ENCODE peak calls at places on chromosomes 1 and 21, in four cellular contexts. Z, S, L and J are unnamed samples.

GRCh38 chr1:83999316-83999819 is 436 bp upstream of the TTLL7 start:
- DNase-seq in Z (no peak), S (peak), L (peak), J (no peak)

GRCh38 chr1:79006564-79006963 is at the start of gene ADGRL4:
- DNase-seq in Z (no peak), S (peak), L (no peak), J (peak)

GRCh38 chr1:165381745-165382530 is 25.4 kb upstream of the LMX1A start:
- DNase-seq in Z (no peak), S (no peak), L (no peak), J (no peak)

GRCh38 chr1:210848474-210848873 is 285.5 kb downstream of the KCNH1 start:
- DNase-seq in Z (no peak), S (no peak), L (no peak), J (no peak)

GRCh38 chr1:2605754-2606003 is 19.1 kb downstream of the PRXL2B start:
- DNase-seq in Z (peak), S (no peak), L (no peak), J (no peak)

GRCh38 chr1:57591854-57592253 is 168.0 kb upstream of the DAB1 start:
- DNase-seq in Z (no peak), S (no peak), L (no peak), J (no peak)

GRCh38 chr21:16402752-16403151 is 673.0 kb downstream of the USP25 start:
- DNase-seq in Z (no peak), S (no peak), L (no peak), J (no peak)

GRCh38 chr1:3483801-3484444 is 29.5 kb downstream of the ARHGEF16 start:
- DNase-seq in Z (peak), S (peak), L (peak), J (peak)

GRCh38 chr1:41525891-41526587 is 41.6 kb upstream of the EDN2 start:
- DNase-seq in Z (no peak), S (no peak), L (no peak), J (no peak)

GRCh38 chr1:117173006-117173405 is 37.7 kb downstream of the VTCN1 start:
- DNase-seq in Z (no peak), S (no peak), L (no peak), J (no peak)

GRCh38 chr1:43008425-43009108 is 49.9 kb upstream of the SLC2A1 start:
- DNase-seq in Z (no peak), S (peak), L (no peak), J (peak)

GRCh38 chr1:44621841-44622286 is 52.4 kb downstream of the TMEM53 start:
- DNase-seq in Z (peak), S (no peak), L (no peak), J (no peak)

GRCh38 chr1:95323117-95323516 is 89.1 kb downstream of the RWDD3 start:
- DNase-seq in Z (no peak), S (no peak), L (no peak), J (no peak)

GRCh38 chr1:51622455-51622913 is 5.6 kb downstream of the OSBPL9 start:
- DNase-seq in Z (no peak), S (peak), L (peak), J (no peak)

GRCh38 chr1:190597361-190597760 is 119.7 kb upstream of the BRINP3 start:
- DNase-seq in Z (no peak), S (no peak), L (no peak), J (no peak)

GRCh38 chr21:44849616-44850130 is 23.8 kb downstream of the PTTG1IP start:
- DNase-seq in Z (no peak), S (no peak), L (no peak), J (no peak)

GRCh38 chr1:89578151-89578550 is 53.5 kb downstream of the LRRC8B start:
- DNase-seq in Z (no peak), S (no peak), L (no peak), J (no peak)

GRCh38 chr1:89104147-89104546 is 21.8 kb downstream of the GBP2 start:
- DNase-seq in Z (no peak), S (no peak), L (no peak), J (no peak)

GRCh38 chr1:183821309-183822080 is 16.6 kb downstream of the RGL1 start:
- DNase-seq in Z (no peak), S (no peak), L (no peak), J (no peak)

GRCh38 chr1:57796609-57797008 is 372.7 kb upstream of the DAB1 start:
- DNase-seq in Z (no peak), S (no peak), L (no peak), J (no peak)

GRCh38 chr1:99661780-99662179 is 15.9 kb downstream of the PALMD start:
- DNase-seq in Z (no peak), S (no peak), L (no peak), J (no peak)

GRCh38 chr1:227893696-227894305 is 53.9 kb downstream of the WNT9A start:
- DNase-seq in Z (no peak), S (no peak), L (no peak), J (no peak)

GRCh38 chr1:57797084-57797483 is 373.2 kb upstream of the DAB1 start:
- DNase-seq in Z (no peak), S (no peak), L (no peak), J (no peak)

GRCh38 chr1:177849130-177849529 is 120.7 kb downstream of the SEC16B start:
- DNase-seq in Z (no peak), S (no peak), L (no peak), J (no peak)

GRCh38 chr1:154186852-154187501 is 4.9 kb downstream of the TPM3 start:
- DNase-seq in Z (no peak), S (no peak), L (no peak), J (no peak)

GRCh38 chr21:45562401-45562800 is 20.2 kb upstream of the SLC19A1 start:
- DNase-seq in Z (no peak), S (no peak), L (no peak), J (no peak)

GRCh38 chr1:29669488-29669871 is 433.2 kb downstream of the PTPRU start:
- DNase-seq in Z (no peak), S (no peak), L (no peak), J (no peak)
- TF ChIP-seq TEAD4 in Z (no peak), S (no peak), L (no peak), J (no peak)

GRCh38 chr1:10529772-10530171 is 55.0 kb downstream of the PEX14 start:
- DNase-seq in Z (no peak), S (no peak), L (no peak), J (no peak)
- TF ChIP-seq TEAD4 in Z (no peak), S (peak), L (no peak), J (no peak)

DNA sequence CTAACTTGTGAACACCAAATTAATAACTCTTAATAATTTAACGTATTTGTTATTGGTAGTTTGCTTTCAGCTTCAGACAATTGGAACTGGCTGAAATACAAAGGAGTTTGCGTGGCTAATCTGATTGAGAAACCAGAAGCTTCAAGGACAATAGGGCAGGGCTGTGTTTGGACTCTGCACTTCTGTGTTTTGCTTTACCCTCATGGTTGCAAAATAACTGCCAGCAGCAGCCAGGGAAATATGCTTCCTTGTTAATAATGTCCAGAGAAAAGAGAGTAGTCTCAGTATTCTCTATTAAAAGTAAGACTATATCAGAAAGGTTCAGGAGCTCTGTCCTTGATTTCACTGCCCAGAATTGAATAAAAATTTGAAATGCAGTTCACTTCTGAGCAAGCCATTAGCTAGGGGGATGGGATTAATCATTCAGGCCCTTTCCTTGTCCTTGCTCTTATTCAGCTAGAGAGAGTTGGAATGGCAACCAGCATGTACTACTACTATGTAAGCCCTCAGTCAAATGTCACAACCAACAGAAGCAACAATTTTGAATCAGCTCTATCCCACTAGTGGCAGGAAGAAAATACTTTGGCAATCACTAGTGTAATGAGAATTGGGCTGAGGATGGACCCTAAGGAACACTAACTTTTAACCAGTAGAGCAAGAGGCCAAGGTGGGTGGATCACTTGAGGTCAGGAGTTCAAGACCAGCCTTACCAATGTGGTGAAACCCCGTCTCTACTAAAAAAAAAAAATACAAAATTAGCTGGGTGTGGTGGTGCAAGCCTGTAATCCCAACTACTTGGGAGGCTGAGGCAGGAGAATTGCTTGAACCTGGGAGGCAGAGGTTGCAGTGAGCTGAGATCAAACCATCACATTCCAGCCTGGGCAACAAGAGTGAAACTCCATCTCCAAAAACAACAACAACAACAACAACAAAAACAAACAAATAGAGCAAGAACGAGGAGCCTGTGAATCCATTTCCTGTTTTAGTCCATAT is 76.8 kb downstream of the POU2F1 start:
- DNase-seq in Z (no peak), S (no peak), L (no peak), J (no peak)
- TF ChIP-seq TEAD4 in Z (no peak), S (no peak), L (no peak), J (no peak)

GRCh38 chr1:13536612-13537011 is 22.8 kb upstream of the LRRC38 start:
- DNase-seq in Z (no peak), S (no peak), L (no peak), J (no peak)
- TF ChIP-seq TEAD4 in Z (no peak), S (no peak), L (no peak), J (no peak)

GRCh38 chr1:29514361-29515187 is 278.3 kb downstream of the PTPRU start:
- DNase-seq in Z (peak), S (no peak), L (no peak), J (no peak)

GRCh38 chr1:29515188-29515955 is 279.1 kb downstream of the PTPRU start:
- DNase-seq in Z (peak), S (no peak), L (no peak), J (no peak)

GRCh38 chr1:29516063-29516820 is 279.9 kb downstream of the PTPRU start:
- DNase-seq in Z (no peak), S (no peak), L (no peak), J (peak)

GRCh38 chr1:29511436-29511835 is 275.1 kb downstream of the PTPRU start:
- DNase-seq in Z (no peak), S (no peak), L (no peak), J (no peak)

GRCh38 chr1:29513357-29513756 is 277.0 kb downstream of the PTPRU start:
- DNase-seq in Z (peak), S (peak), L (peak), J (peak)
- TF ChIP-seq TEAD4 in Z (no peak), S (peak), L (no peak), J (no peak)

GRCh38 chr1:218315638-218316037 is 29.5 kb upstream of the TGFB2 start:
- DNase-seq in Z (no peak), S (no peak), L (no peak), J (no peak)

GRCh38 chr1:218317061-218317460 is 28.1 kb upstream of the TGFB2 start:
- DNase-seq in Z (no peak), S (no peak), L (peak), J (no peak)

GRCh38 chr1:218312509-218312908 is 27.4 kb downstream of the RRP15 start:
- DNase-seq in Z (no peak), S (no peak), L (no peak), J (no peak)
- TF ChIP-seq TEAD4 in Z (no peak), S (no peak), L (no peak), J (no peak)

GRCh38 chr21:35298757-35299156 is 249.7 kb upstream of the RUNX1 start:
- DNase-seq in Z (no peak), S (no peak), L (no peak), J (no peak)

GRCh38 chr21:35297665-35298064 is 248.6 kb upstream of the RUNX1 start:
- DNase-seq in Z (no peak), S (no peak), L (no peak), J (no peak)

DNA sequence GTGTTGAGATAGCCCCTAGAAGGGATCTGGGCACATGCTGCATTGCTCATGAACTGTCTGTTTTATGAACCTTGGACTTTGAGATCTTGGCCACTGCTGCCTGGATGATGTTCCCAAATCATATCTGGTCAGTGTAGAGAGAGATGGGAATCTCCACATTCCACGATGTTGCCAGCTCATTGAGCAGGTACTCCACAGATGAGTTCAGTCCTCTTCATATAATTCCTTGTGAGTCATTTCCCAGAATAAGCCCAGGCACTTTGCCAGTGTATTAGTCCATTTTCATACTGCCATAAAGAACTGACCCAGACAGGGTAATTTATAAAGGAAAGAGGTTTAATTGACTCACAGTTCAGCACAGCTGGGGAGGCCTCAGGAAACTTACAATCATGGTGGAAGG is 254.0 kb upstream of the RUNX1 start:
- DNase-seq in Z (no peak), S (no peak), L (no peak), J (no peak)
- TF ChIP-seq TEAD4 in Z (peak), S (no peak), L (no peak), J (no peak)

DNA sequence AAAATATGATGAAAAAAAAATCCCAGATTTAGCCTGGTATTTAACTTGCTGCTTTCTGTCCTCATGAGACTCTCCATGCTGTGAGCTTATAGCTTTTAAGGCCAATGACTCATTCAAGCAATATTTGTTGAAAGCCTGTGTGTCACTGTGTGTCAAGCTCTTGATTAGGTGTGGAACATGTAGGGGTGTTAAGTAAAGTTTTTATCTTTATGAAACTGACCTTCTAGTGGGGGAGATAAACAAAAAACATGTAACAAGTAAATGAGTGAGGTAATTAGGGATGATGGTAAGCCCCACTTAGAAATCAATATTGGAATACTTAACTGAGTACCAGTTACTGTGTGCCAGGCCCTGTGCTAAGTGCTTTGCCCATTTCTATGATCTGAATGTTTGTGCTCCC is 44.8 kb upstream of the CCDC190 start:
- DNase-seq in Z (no peak), S (no peak), L (no peak), J (no peak)
- TF ChIP-seq TEAD4 in Z (peak), S (no peak), L (no peak), J (no peak)

GRCh38 chr1:103220503-103221095 is 112.3 kb upstream of the COL11A1 start:
- DNase-seq in Z (no peak), S (no peak), L (no peak), J (no peak)
- TF ChIP-seq TEAD4 in Z (no peak), S (no peak), L (no peak), J (no peak)